ENCODE peak calls at places on chromosomes 2 and 18, in five cellular contexts. I is SK-N-SH, S is HepG2, G is K562, Y is GM12878. P is an unnamed sample. For H3K4me1, the result is how much of the 10 kb centered on the place peaks cover.

GRCh38 chr2:201261471-201261870 is 1.1 kb downstream of the CASP8 start:
- DNase-seq in G (no peak), S (no peak), Y (no peak), I (no peak), P (no peak)

GRCh38 chr2:218961651-218962570 is 2.4 kb downstream of the CDK5R2 start:
- DNase-seq in Y (no peak), S (no peak), I (peak), G (peak), P (no peak)

GRCh38 chr2:45814951-45815621 is 163.6 kb downstream of the PRKCE start:
- DNase-seq in S (no peak), Y (no peak), I (no peak), G (no peak), P (no peak)

GRCh38 chr2:54615832-54616534 is 107.5 kb upstream of the EML6 start:
- DNase-seq in S (no peak), G (no peak), Y (no peak), I (no peak), P (no peak)

GRCh38 chr18:3453540-3454364 is 3.8 kb downstream of the TGIF1 start:
- DNase-seq in Y (no peak), G (no peak), S (peak), I (no peak), P (no peak)

GRCh38 chr2:188330316-188331053 is 38.8 kb downstream of the GULP1 start:
- DNase-seq in I (no peak), G (no peak), Y (no peak), S (no peak), P (no peak)

GRCh38 chr2:99488587-99488998 is 1.2 kb downstream of the REV1 start:
- DNase-seq in Y (peak), G (peak), I (peak), S (peak), P (no peak)

GRCh38 chr2:109129356-109129920 is 433 bp downstream of the SH3RF3 start:
- DNase-seq in S (no peak), G (no peak), I (peak), Y (no peak), P (peak)

GRCh38 chr2:202005272-202005887 is 28.3 kb upstream of the FZD7 start:
- DNase-seq in S (no peak), I (no peak), G (no peak), Y (peak), P (no peak)

GRCh38 chr2:239274391-239275001 is 126.3 kb downstream of the HDAC4 start:
- DNase-seq in I (peak), S (no peak), G (peak), Y (no peak), P (no peak)

GRCh38 chr18:10076502-10077030 is 162.8 kb downstream of the VAPA start:
- DNase-seq in G (no peak), I (no peak), Y (no peak), S (no peak), P (no peak)

GRCh38 chr18:58195278-58195721 is 151.3 kb downstream of the NEDD4L start:
- DNase-seq in G (no peak), Y (no peak), S (no peak), I (no peak), P (no peak)

GRCh38 chr18:12552884-12553242 is 105.0 kb downstream of the SPIRE1 start:
- DNase-seq in G (no peak), I (no peak), S (no peak), Y (no peak), P (no peak)

GRCh38 chr2:218833023-218833609 is 1.5 kb upstream of the PRKAG3 start:
- DNase-seq in Y (no peak), S (no peak), I (no peak), G (no peak), P (no peak)

GRCh38 chr2:129936334-129936934 is 43.0 kb upstream of the RAB6C start:
- DNase-seq in Y (no peak), G (peak), I (peak), S (peak), P (no peak)
- H3K4me1 ChIP-seq in Y (under half), G (under half), I (under half), S (under half), P (under half)

DNA sequence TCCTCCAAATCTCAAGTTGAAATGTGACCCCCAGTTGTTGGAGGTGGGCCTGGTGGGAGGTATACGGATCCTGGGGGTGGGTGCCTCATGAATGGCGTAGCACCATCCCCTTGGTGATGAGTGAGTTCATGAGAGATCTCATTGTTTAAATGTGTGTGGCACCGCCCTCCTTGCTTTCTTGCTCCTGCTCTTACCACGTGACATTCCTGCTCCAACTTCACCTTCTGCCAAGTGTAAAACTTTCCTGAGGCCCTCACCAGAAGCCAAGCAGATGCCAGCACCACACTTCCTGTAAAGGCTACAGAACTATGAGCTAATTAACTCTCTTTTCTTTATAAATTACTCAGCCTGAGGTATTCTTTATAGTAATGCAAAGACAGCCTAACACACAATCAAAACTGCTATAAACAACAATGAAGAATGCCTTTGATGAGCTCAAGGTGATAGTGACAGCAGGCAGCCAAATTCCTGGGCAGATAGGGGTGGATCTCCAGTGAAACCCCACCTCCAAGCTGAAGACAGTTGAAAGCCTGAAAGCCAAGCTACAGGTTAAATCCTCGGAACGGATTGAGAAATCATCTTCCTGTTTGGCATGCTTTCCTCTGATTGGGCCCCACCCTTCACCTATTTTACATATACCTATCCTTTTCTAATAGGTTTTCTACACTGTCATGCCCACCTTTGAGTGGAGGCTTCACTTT is 26.9 kb downstream of the MCEE start:
- DNase-seq in Y (no peak), S (no peak), I (no peak), G (no peak), P (peak)
- TF ChIP-seq USF2 in Y (no peak), S (no peak), I (no peak), G (no peak), P (peak)

GRCh38 chr2:120110507-120110906 is 97.6 kb downstream of the EPB41L5 start:
- DNase-seq in I (no peak), S (no peak), Y (no peak), G (no peak), P (no peak)

GRCh38 chr2:120110062-120110362 is 97.1 kb downstream of the EPB41L5 start:
- DNase-seq in I (no peak), S (no peak), Y (no peak), G (no peak), P (no peak)

GRCh38 chr2:120108749-120109148 is 95.9 kb downstream of the EPB41L5 start:
- DNase-seq in Y (no peak), G (no peak), S (no peak), I (no peak), P (no peak)

GRCh38 chr2:120109186-120110061 is 96.5 kb downstream of the EPB41L5 start:
- DNase-seq in I (peak), G (peak), Y (peak), S (peak), P (no peak)

DNA sequence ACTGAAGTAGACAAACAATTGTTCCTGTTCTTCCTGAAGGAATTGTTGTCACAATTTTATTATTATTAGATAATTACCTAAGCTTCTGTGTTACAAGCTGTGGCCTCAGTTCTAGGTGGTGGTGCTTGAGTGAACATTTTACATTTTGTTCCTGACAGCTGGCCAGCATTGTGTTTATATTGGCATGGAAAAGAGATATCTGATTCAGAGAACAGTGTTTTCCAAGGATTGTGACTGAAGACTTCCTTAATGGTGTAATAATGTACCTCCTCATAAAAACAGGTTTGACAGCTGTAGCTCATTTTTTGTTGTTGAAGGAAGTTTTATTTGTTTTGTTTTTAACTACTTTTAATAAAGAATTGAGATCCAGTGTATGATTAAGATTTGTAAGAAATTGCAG is 95.2 kb downstream of the EPB41L5 start:
- DNase-seq in Y (no peak), I (peak), G (no peak), S (no peak), P (no peak)
- TF ChIP-seq POLR2AphosphoS5 in Y (no peak), I (peak), G (no peak), S (no peak), P (no peak)

GRCh38 chr2:157805519-157805918 is 70.6 kb downstream of the ACVR1 start:
- DNase-seq in G (no peak), S (no peak), Y (no peak), I (no peak), P (no peak)
- H3K4me1 ChIP-seq in G (under half), S (under half), Y (under half), I (under half), P (under half)

GRCh38 chr2:88950010-88950409 is 258.5 kb downstream of the RPIA start:
- DNase-seq in S (peak), G (peak), Y (no peak), I (no peak), P (no peak)
- TF ChIP-seq USF2 in S (no peak), G (no peak), Y (no peak), I (no peak), P (no peak)

GRCh38 chr2:938181-939005 is 12.3 kb upstream of the SNTG2 start:
- DNase-seq in S (no peak), I (no peak), Y (no peak), G (no peak), P (peak)
- TF ChIP-seq POLR2AphosphoS5 in S (no peak), I (no peak), Y (no peak), G (no peak), P (no peak)